ENCODE peak calls at places on chromosomes 16 and 17, in ten cellular contexts. J is CD4-positive, alpha-beta memory T cell; S is effector CD4-positive, alpha-beta T cell; V is fibroblast of lung; G is H9; X is activated T-cell treated with anti-CD3 and anti-CD28 coated beads, Interleukin-2, amount 50 U/mL, for 4 hours; L is activated CD4-positive, CD25-positive, alpha-beta regulatory T cell; W is Caki2; U is AG09319; R is adrenal gland. F is an unnamed sample.

GRCh38 chr17:81641825-81642489 is 5.0 kb downstream of the TSPAN10 start:
- DNase-seq in J (no peak), S (no peak), V (peak; percentile 39), G (no peak), X (no peak), L (no peak), W (peak; percentile 41), U (no peak), R (no peak), F (no peak)

GRCh38 chr17:32523017-32523680 is 36.4 kb downstream of the CDK5R1 start:
- DNase-seq in J (no peak), S (no peak), V (no peak), G (no peak), X (no peak), L (no peak), W (no peak), U (no peak), R (no peak), F (peak; percentile 51)

GRCh38 chr16:86523166-86523740 is 12.9 kb downstream of the FOXF1 start:
- DNase-seq in J (no peak), S (no peak), V (no peak), G (no peak), X (no peak), L (no peak), W (no peak), U (no peak), R (no peak), F (no peak)

GRCh38 chr17:29645516-29646051 is 22.9 kb upstream of the CORO6 start:
- DNase-seq in J (no peak), S (no peak), V (peak; percentile 96), G (no peak), X (no peak), L (no peak), W (no peak), U (peak; percentile 71), R (peak; percentile 78), F (no peak)

GRCh38 chr16:21257284-21257683 is 20.8 kb downstream of the CRYM start:
- DNase-seq in J (no peak), S (no peak), V (no peak), G (no peak), X (no peak), L (no peak), W (no peak), U (no peak), R (no peak), F (no peak)

GRCh38 chr16:56625140-56625942 is at the start of gene MT1E:
- DNase-seq in J (peak; percentile 51), S (peak; percentile 18), V (peak; percentile 85), G (no peak), X (no peak), L (peak; percentile 20), W (no peak), U (no peak), R (peak; percentile 89), F (peak; percentile 81)

GRCh38 chr17:61809816-61810392 is 53.4 kb downstream of the BRIP1 start:
- DNase-seq in J (no peak), S (no peak), V (peak; percentile 79), G (no peak), X (no peak), L (no peak), W (no peak), U (peak; percentile 79), R (no peak), F (no peak)

GRCh38 chr17:14318906-14319205 is 18.0 kb downstream of the HS3ST3B1 start:
- DNase-seq in J (peak; percentile 30), S (no peak), V (no peak), G (no peak), X (no peak), L (no peak), W (no peak), U (no peak), R (no peak), F (no peak)

GRCh38 chr17:15341385-15341849 is at the start of gene TEKT3:
- DNase-seq in J (no peak), S (no peak), V (peak; percentile 66), G (peak; percentile 99), X (no peak), L (no peak), W (peak; percentile 66), U (peak; percentile 5), R (peak; percentile 91), F (peak; percentile 97)

GRCh38 chr17:61325382-61326073 is 74.1 kb upstream of the TBX2 start:
- DNase-seq in J (no peak), S (no peak), V (no peak), G (no peak), X (no peak), L (no peak), W (no peak), U (no peak), R (no peak), F (no peak)

GRCh38 chr16:69859105-69859969 is 91.8 kb upstream of the CLEC18A start:
- DNase-seq in J (no peak), S (no peak), V (no peak), G (peak; percentile 83), X (no peak), L (no peak), W (peak; percentile 46), U (no peak), R (peak; percentile 77), F (peak; percentile 92)

GRCh38 chr17:56756536-56756935 is 77.2 kb downstream of the C17orf67 start:
- DNase-seq in J (no peak), S (no peak), V (peak; percentile 81), G (no peak), X (no peak), L (no peak), W (no peak), U (peak; percentile 45), R (no peak), F (no peak)

GRCh38 chr17:57629470-57629869 is 115.6 kb downstream of the CCDC182 start:
- DNase-seq in J (no peak), S (no peak), V (no peak), G (no peak), X (no peak), L (no peak), W (no peak), U (no peak), R (no peak), F (no peak)

GRCh38 chr16:1542533-1542932 is 9.1 kb downstream of the TMEM204 start:
- DNase-seq in J (no peak), S (no peak), V (no peak), G (no peak), X (no peak), L (no peak), W (no peak), U (no peak), R (no peak), F (no peak)

GRCh38 chr17:82590881-82591539 is 57.2 kb downstream of the WDR45B start:
- DNase-seq in J (no peak), S (no peak), V (no peak), G (no peak), X (no peak), L (no peak), W (no peak), U (no peak), R (no peak), F (no peak)

GRCh38 chr16:56614549-56614991 is 6.2 kb downstream of the MT2A start:
- DNase-seq in J (no peak), S (no peak), V (no peak), G (no peak), X (no peak), L (no peak), W (peak; percentile 82), U (no peak), R (no peak), F (no peak)

GRCh38 chr17:62621223-62621622 is 6.2 kb upstream of the MRC2 start:
- DNase-seq in J (no peak), S (no peak), V (no peak), G (no peak), X (no peak), L (no peak), W (no peak), U (no peak), R (no peak), F (no peak)

GRCh38 chr17:40178660-40179059 is 1.4 kb downstream of the RAPGEFL1 start:
- DNase-seq in J (no peak), S (no peak), V (no peak), G (no peak), X (no peak), L (no peak), W (no peak), U (no peak), R (no peak), F (no peak)

GRCh38 chr17:35733366-35733765 is 1.9 kb downstream of the RASL10B start:
- DNase-seq in J (no peak), S (no peak), V (no peak), G (no peak), X (no peak), L (no peak), W (no peak), U (no peak), R (peak; percentile 38), F (no peak)

GRCh38 chr17:43368740-43369506 is 29.9 kb upstream of the ARL4D start:
- DNase-seq in J (peak; percentile 64), S (peak; percentile 51), V (peak; percentile 86), G (peak; percentile 95), X (peak; percentile 59), L (peak; percentile 45), W (peak; percentile 77), U (peak; percentile 71), R (peak; percentile 91), F (peak; percentile 94)

GRCh38 chr17:42334667-42335066 is 46.4 kb downstream of the STAT5A start:
- DNase-seq in J (no peak), S (no peak), V (no peak), G (no peak), X (no peak), L (no peak), W (no peak), U (no peak), R (no peak), F (no peak)

GRCh38 chr17:27993723-27994310 is 48.7 kb upstream of the NLK start:
- DNase-seq in J (no peak), S (no peak), V (no peak), G (no peak), X (no peak), L (no peak), W (no peak), U (no peak), R (no peak), F (no peak)

GRCh38 chr16:84039696-84040095 is 2.9 kb downstream of the SLC38A8 start:
- DNase-seq in J (no peak), S (no peak), V (no peak), G (no peak), X (no peak), L (no peak), W (no peak), U (no peak), R (no peak), F (no peak)

GRCh38 chr16:24282129-24282528 is 26.0 kb downstream of the CACNG3 start:
- DNase-seq in J (no peak), S (no peak), V (no peak), G (no peak), X (no peak), L (no peak), W (no peak), U (no peak), R (no peak), F (no peak)

GRCh38 chr16:21033264-21033663 is 117.4 kb downstream of the DNAH3 start:
- DNase-seq in J (no peak), S (no peak), V (no peak), G (no peak), X (no peak), L (no peak), W (no peak), U (no peak), R (no peak), F (no peak)

GRCh38 chr16:19685176-19685575 is 32.9 kb downstream of the KNOP1 start:
- DNase-seq in J (no peak), S (no peak), V (no peak), G (no peak), X (no peak), L (no peak), W (no peak), U (no peak), R (no peak), F (no peak)

GRCh38 chr17:32477220-32477619 is 9.6 kb upstream of the CDK5R1 start:
- DNase-seq in J (no peak), S (no peak), V (no peak), G (no peak), X (no peak), L (no peak), W (no peak), U (no peak), R (no peak), F (no peak)

GRCh38 chr16:30666681-30667080 is 8.4 kb downstream of the FBRS start:
- DNase-seq in J (no peak), S (no peak), V (no peak), G (no peak), X (no peak), L (no peak), W (no peak), U (no peak), R (no peak), F (no peak)